ENCODE peak calls at places on chromosomes 5 and 9, in nine cellular contexts. L is fibroblast of pulmonary artery, I is mucosa of descending colon, H is psoas muscle, X is fibroblast of the aortic adventitia, D is AG04450, A is heart left ventricle, T is HCT116, V is epithelial cell of proximal tubule. S is an unnamed sample.

GRCh38 chr9:100515578-100516494 is 42.9 kb downstream of the TMEFF1 start:
- DNase-seq in L (peak; percentile 20), I (no peak), H (no peak), X (peak; percentile 35), D (no peak), A (no peak), T (no peak), V (peak; percentile 23), S (peak; percentile 85)

GRCh38 chr9:122370303-122370702 is 521 bp upstream of the PTGS1 start:
- DNase-seq in L (no peak), I (no peak), H (no peak), X (no peak), D (no peak), A (no peak), T (no peak), V (no peak), S (no peak)

GRCh38 chr5:140795259-140795641 is 598 bp downstream of the PCDHA2 start:
- DNase-seq in L (peak; percentile 7), I (no peak), H (no peak), X (no peak), D (no peak), A (no peak), T (no peak), V (no peak), S (peak; percentile 1)

GRCh38 chr5:157366741-157367684 is 93.0 kb upstream of the NIPAL4 start:
- DNase-seq in L (peak; percentile 86), I (no peak), H (no peak), X (peak; percentile 85), D (peak; percentile 54), A (peak; percentile 23), T (no peak), V (no peak), S (peak; percentile 92)

GRCh38 chr9:108117775-108118174 is 628.2 kb upstream of the KLF4 start:
- DNase-seq in L (no peak), I (no peak), H (no peak), X (no peak), D (no peak), A (no peak), T (no peak), V (no peak), S (no peak)

GRCh38 chr5:21918451-21918850 is 934.7 kb downstream of the CDH12 start:
- DNase-seq in L (no peak), I (no peak), H (no peak), X (no peak), D (no peak), A (no peak), T (no peak), V (no peak), S (no peak)

GRCh38 chr9:17422994-17423680 is 155.7 kb upstream of the SH3GL2 start:
- DNase-seq in L (no peak), I (peak; percentile 41), H (no peak), X (no peak), D (no peak), A (no peak), T (no peak), V (no peak), S (peak; percentile 24)

GRCh38 chr9:124248066-124248465 is 9.7 kb upstream of the NEK6 start:
- DNase-seq in L (no peak), I (no peak), H (peak; percentile 31), X (no peak), D (no peak), A (no peak), T (no peak), V (no peak), S (peak; percentile 47)

GRCh38 chr9:72251589-72251988 is 102.3 kb downstream of the GDA start:
- DNase-seq in L (no peak), I (no peak), H (no peak), X (no peak), D (no peak), A (no peak), T (no peak), V (no peak), S (no peak)

GRCh38 chr5:62828757-62829156 is 250.1 kb downstream of the LRRC70 start:
- DNase-seq in L (no peak), I (no peak), H (no peak), X (no peak), D (no peak), A (no peak), T (no peak), V (no peak), S (no peak)

GRCh38 chr9:87644659-87645058 is 81.3 kb upstream of the CTSL start:
- DNase-seq in L (no peak), I (no peak), H (no peak), X (no peak), D (no peak), A (no peak), T (no peak), V (no peak), S (no peak)

GRCh38 chr5:75660678-75661465 is 49.6 kb downstream of the ANKDD1B start:
- DNase-seq in L (no peak), I (no peak), H (no peak), X (no peak), D (no peak), A (no peak), T (no peak), V (no peak), S (no peak)

GRCh38 chr9:11702529-11702928 is 990.7 kb upstream of the TYRP1 start:
- DNase-seq in L (no peak), I (no peak), H (no peak), X (no peak), D (no peak), A (no peak), T (no peak), V (no peak), S (peak; percentile 14)

GRCh38 chr5:124927735-124928134 is 181.3 kb upstream of the ZNF608 start:
- DNase-seq in L (peak; percentile 87), I (no peak), H (no peak), X (peak; percentile 72), D (no peak), A (no peak), T (no peak), V (no peak), S (peak; percentile 58)

GRCh38 chr9:87324613-87325194 is 173.0 kb upstream of the DAPK1 start:
- DNase-seq in L (peak; percentile 84), I (no peak), H (no peak), X (peak; percentile 85), D (peak; percentile 20), A (no peak), T (peak; percentile 44), V (peak; percentile 31), S (peak; percentile 85)

GRCh38 chr5:132369471-132370240 is at the start of gene SLC22A5:
- DNase-seq in L (peak; percentile 45), I (peak; percentile 85), H (peak; percentile 85), X (peak; percentile 30), D (no peak), A (peak; percentile 56), T (peak; percentile 42), V (no peak), S (peak; percentile 26)

GRCh38 chr5:127994087-127994660 is 89.4 kb upstream of the SLC12A2 start:
- DNase-seq in L (no peak), I (no peak), H (no peak), X (no peak), D (no peak), A (no peak), T (no peak), V (no peak), S (no peak)

GRCh38 chr9:33351547-33351946 is 50.8 kb downstream of the AQP7 start:
- DNase-seq in L (no peak), I (no peak), H (no peak), X (no peak), D (no peak), A (no peak), T (no peak), V (no peak), S (no peak)

GRCh38 chr9:17294822-17295624 is 160.2 kb downstream of the CNTLN start:
- DNase-seq in L (no peak), I (no peak), H (no peak), X (no peak), D (no peak), A (no peak), T (no peak), V (no peak), S (no peak)

GRCh38 chr5:139297439-139298133 is 4.0 kb downstream of the MATR3 start:
- DNase-seq in L (no peak), I (no peak), H (no peak), X (no peak), D (no peak), A (no peak), T (no peak), V (no peak), S (no peak)
- H3K4me3 ChIP-seq in L (no peak overlapping the region), I (no peak overlapping the region), H (peak overlapping the region; percentile 96), X (no peak overlapping the region), D (no peak overlapping the region), A (no peak overlapping the region), T (no peak overlapping the region), V (no peak overlapping the region), S (no peak overlapping the region)

GRCh38 chr9:136267261-136268111 is 21.9 kb upstream of the QSOX2 start:
- DNase-seq in L (peak; percentile 86), I (peak; percentile 76), H (peak; percentile 88), X (peak; percentile 85), D (peak; percentile 49), A (peak; percentile 71), T (peak; percentile 56), V (no peak), S (peak; percentile 89)
- TF ChIP-seq CTCF in L (peak; percentile 23), I (no peak), H (no peak), X (peak; percentile 44), D (peak; percentile 36), A (peak; percentile 19), T (no peak), V (no peak), S (peak; percentile 50)

DNA sequence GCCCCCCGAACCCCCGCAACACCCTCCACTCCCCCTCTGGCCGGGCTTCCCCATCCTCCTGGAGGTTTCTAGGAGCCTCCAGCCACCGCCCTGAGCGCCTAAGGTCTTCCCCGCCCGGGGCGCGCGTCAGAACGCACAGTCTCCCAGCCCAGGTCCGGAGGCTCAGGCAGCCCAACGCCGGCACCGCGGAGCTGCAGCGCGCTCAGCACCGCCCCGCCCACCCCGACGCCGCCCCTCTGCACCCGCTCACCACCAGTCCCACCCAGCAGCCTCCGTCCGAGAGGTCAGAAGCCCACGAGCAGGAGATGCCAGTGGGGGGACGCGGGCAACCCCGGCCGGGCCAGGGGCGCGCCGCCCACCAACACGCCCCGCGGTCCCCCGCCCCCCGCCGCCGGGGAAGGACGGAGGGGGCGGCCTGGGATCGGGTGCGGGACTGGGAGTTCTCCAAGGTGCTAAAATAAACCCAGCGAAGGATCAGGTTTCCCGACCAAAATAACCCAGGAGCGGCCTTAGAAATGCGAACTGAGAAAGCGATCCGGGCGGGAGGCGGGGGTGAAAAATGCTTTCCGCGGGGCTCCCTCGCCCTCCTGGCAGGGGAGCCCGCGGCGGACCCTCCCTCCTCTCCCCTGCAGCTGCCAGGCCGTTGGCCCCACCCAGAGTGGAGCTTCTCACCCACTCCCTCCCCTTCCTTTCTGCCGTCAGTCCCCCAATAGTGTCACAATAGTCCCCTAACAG is 6.5 kb upstream of the FAM78A start:
- DNase-seq in L (peak; percentile 12), I (no peak), H (peak; percentile 85), X (no peak), D (no peak), A (peak; percentile 37), T (no peak), V (no peak), S (peak; percentile 45)
- H3K4me3 ChIP-seq in L (no peak overlapping the region), I (no peak overlapping the region), H (peak overlapping the region; percentile 62), X (no peak overlapping the region), D (peak overlapping the region; percentile 36), A (peak overlapping the region; percentile 42), T (no peak overlapping the region), V (no peak overlapping the region), S (no peak overlapping the region)

DNA sequence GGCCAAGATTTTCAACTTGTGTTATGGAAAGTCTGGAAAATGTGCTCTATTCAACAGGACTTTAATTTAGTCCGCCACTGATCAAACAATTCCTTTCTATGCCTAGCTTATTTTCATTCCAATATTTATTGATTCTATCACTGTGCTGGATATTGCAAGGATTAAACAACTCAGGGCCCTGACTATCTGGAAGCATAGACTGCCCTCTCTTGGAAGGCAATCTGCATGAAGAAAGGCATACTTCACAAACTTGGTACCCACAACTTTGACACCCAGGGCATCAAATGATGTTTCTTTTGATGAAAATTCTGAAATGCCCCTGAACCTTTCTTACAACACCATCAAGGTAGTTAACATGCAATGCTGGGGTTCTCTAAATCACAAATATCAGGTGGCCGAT is 126.5 kb upstream of the HMHB1 start:
- DNase-seq in L (peak; percentile 54), I (no peak), H (no peak), X (peak; percentile 56), D (no peak), A (no peak), T (no peak), V (no peak), S (peak; percentile 75)
- TF ChIP-seq CTCF in L (peak; percentile 51), I (no peak), H (peak; percentile 8), X (peak; percentile 54), D (peak; percentile 26), A (no peak), T (peak; percentile 40), V (peak; percentile 59), S (peak; percentile 71)

S was measured in choroid plexus epithelial cell.